ENCODE peak calls at places on chromosome 9, in six cellular contexts. C is NCI-H774, I is GM10248, K is right lobe of liver, B is NCI-H1694, S is SW 1271. W is an unnamed sample.

GRCh38 chr9:35911690-35912089 is 2.4 kb downstream of the SPAAR start:
- DNase-seq in C (no peak), I (no peak), K (no peak), B (no peak), S (no peak), W (no peak)

GRCh38 chr9:91346644-91347043 is 15.1 kb downstream of the AUH start:
- DNase-seq in C (no peak), I (peak; percentile 24), K (no peak), B (no peak), S (no peak), W (no peak)

GRCh38 chr9:113309204-113309813 is 6.1 kb upstream of the RNF183 start:
- DNase-seq in C (no peak), I (peak; percentile 62), K (no peak), B (peak; percentile 14), S (peak; percentile 55), W (no peak)

GRCh38 chr9:100307061-100307460 is 45.7 kb downstream of the TEX10 start:
- DNase-seq in C (no peak), I (no peak), K (no peak), B (no peak), S (no peak), W (no peak)

GRCh38 chr9:114718801-114719221 is 36.8 kb upstream of the TEX48 start:
- DNase-seq in C (no peak), I (peak; percentile 48), K (no peak), B (no peak), S (no peak), W (no peak)

GRCh38 chr9:16010221-16010620 is 457.4 kb downstream of the CCDC171 start:
- DNase-seq in C (no peak), I (no peak), K (no peak), B (no peak), S (no peak), W (no peak)

GRCh38 chr9:109742759-109743388 is 37.1 kb upstream of the PALM2AKAP2 start:
- DNase-seq in C (no peak), I (no peak), K (no peak), B (no peak), S (no peak), W (no peak)

GRCh38 chr9:104864675-104865104 is 63.3 kb downstream of the ABCA1 start:
- DNase-seq in C (no peak), I (no peak), K (no peak), B (no peak), S (no peak), W (no peak)

GRCh38 chr9:100591639-100592412 is 13.9 kb downstream of the CAVIN4 start:
- DNase-seq in C (no peak), I (no peak), K (no peak), B (no peak), S (no peak), W (no peak)

GRCh38 chr9:132008184-132008781 is 71.4 kb downstream of the MED27 start:
- DNase-seq in C (no peak), I (no peak), K (no peak), B (no peak), S (no peak), W (no peak)

GRCh38 chr9:109349431-109349846 is 28.6 kb upstream of the EPB41L4B start:
- DNase-seq in C (peak; percentile 61), I (no peak), K (no peak), B (no peak), S (peak; percentile 35), W (peak; percentile 34)

W was measured in COR-L47.